ENCODE peak calls at places on chromosomes 7 and 10, in seven cellular contexts. N, J, D, A, W, Q and F are unnamed samples.

GRCh38 chr7:147523056-147523455 is 1067.5 kb upstream of the C7orf33 start:
- DNase-seq in N (no peak), J (no peak), D (no peak), A (no peak), W (no peak), Q (no peak), F (no peak)

GRCh38 chr7:96739609-96740008 is 30.0 kb upstream of the SEM1 start:
- DNase-seq in N (no peak), J (no peak), D (no peak), A (no peak), W (no peak), Q (no peak), F (no peak)

GRCh38 chr10:110029448-110029847 is 21.7 kb downstream of the ADD3 start:
- DNase-seq in N (no peak), J (no peak), D (no peak), A (no peak), W (no peak), Q (no peak), F (no peak)

GRCh38 chr7:120996333-120996982 is 7.9 kb downstream of the CPED1 start:
- DNase-seq in N (no peak), J (no peak), D (peak), A (no peak), W (peak), Q (peak), F (no peak)

GRCh38 chr7:132225216-132226030 is 350.8 kb downstream of the PLXNA4 start:
- DNase-seq in N (no peak), J (no peak), D (no peak), A (no peak), W (no peak), Q (no peak), F (no peak)

GRCh38 chr10:70843776-70844489 is 28.2 kb downstream of the SGPL1 start:
- DNase-seq in N (no peak), J (no peak), D (no peak), A (no peak), W (no peak), Q (no peak), F (no peak)

GRCh38 chr10:103502849-103503660 is 9.6 kb downstream of the NEURL1 start:
- DNase-seq in N (no peak), J (no peak), D (no peak), A (no peak), W (no peak), Q (no peak), F (no peak)

GRCh38 chr10:102024799-102025198 is 31.2 kb downstream of the ARMH3 start:
- DNase-seq in N (no peak), J (no peak), D (no peak), A (no peak), W (no peak), Q (no peak), F (no peak)

GRCh38 chr10:109902992-109903947 is 20.0 kb downstream of the XPNPEP1 start:
- DNase-seq in N (no peak), J (no peak), D (no peak), A (no peak), W (no peak), Q (no peak), F (no peak)

DNA sequence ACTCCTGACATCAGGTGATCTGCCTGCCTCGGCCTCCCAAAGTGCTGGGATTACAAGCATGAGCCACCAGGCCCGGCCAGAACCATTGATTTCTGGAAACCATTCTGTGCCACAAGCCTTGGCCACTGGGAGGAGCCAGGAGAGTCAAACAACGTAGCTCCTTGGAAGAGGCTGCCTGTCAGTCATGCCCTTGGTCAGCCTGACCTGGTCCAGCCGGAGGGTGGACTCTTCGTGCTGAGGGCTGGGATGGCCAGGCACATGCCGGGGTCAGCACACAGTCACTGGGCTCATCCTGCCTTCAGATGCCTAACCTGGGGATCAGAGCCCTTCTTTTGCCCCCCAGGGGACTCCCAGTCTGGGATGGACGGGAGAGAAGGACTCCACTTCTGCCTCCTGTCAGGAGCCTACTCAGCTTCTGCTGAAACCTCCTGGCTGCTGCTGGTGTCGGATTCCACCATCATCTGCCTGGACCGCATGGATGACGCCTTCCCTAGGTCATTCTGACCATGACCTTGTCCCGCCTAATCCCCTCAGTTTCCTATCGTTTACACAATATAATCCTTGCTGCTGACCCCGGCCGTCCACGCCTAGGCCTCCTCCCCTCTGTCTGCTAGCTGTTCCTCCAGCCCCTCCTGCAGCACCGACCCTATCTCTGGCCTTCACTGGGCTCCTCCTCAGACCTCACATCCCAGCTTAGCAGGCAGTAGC is 30.4 kb downstream of the TMEM270 start:
- DNase-seq in N (no peak), J (no peak), D (no peak), A (peak), W (no peak), Q (no peak), F (no peak)
- TF ChIP-seq CTCF in N (no peak), J (no peak), D (no peak), A (no peak), W (peak), Q (no peak), F (no peak)

GRCh38 chr7:25389489-25390106 is 161.3 kb upstream of the NPVF start:
- DNase-seq in N (peak), J (peak), D (peak), A (no peak), W (no peak), Q (peak), F (peak)
- TF ChIP-seq CTCF in N (peak), J (no peak), D (peak), A (peak), W (peak), Q (peak), F (peak)

DNA sequence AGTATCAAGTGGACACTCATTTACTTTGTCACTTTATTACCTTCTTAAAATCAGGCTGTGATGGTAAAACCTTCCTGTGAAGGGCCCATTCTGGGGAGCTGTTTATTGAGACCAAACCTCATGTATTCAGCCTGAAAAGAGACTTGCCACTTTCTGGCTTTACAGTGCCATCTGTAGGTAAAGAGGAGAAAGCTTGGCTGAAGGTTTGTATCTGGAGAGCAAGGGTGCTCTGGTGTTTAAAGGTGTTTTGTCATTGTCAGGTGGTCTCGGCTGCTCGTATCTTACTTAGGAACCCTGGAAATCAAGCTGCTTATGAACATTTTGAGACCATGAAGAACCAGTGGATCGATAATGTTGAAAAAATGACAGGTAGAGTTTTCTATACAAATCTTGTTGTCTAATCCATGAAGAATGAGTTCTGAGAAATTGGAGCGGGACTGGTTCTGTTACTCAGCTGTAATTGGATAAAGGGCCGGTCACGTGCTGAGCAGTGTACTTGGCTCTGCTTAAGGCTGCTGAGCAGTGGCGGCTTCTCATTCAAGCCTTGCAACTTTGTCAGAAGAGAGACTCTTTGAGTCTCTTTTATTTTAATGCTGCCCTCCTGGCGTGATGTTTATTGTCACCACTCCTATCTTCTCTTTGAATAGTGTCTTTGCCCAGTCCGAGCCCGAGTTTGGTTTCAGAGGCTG is 46.9 kb downstream of the AP3M1 start:
- DNase-seq in N (no peak), J (peak), D (no peak), A (no peak), W (no peak), Q (no peak), F (peak)
- TF ChIP-seq CTCF in N (no peak), J (peak), D (no peak), A (peak), W (peak), Q (peak), F (peak)

DNA sequence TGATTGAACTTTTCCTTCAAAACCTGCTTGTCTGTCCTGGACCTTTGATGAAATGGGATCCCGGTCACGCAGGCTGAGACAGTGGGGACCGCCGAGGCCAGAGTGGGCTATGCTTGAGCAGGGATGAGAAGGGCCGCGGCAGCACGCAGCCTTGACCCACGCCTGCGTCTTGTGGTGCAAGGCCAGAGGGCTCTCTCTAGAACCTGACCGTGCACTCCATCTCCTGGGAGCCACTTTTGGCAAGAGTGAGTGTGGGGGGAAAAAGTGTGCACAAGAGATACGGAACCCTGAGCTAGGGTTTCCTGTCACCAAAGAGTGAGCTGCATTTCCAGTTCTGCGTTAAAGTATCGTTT is 42.4 kb downstream of the WIPI2 start:
- DNase-seq in N (no peak), J (no peak), D (no peak), A (peak), W (no peak), Q (no peak), F (no peak)
- TF ChIP-seq CTCF in N (no peak), J (no peak), D (no peak), A (no peak), W (no peak), Q (no peak), F (no peak)

GRCh38 chr7:33192695-33193291 is 63.4 kb downstream of the BBS9 start:
- DNase-seq in N (no peak), J (no peak), D (no peak), A (no peak), W (no peak), Q (no peak), F (no peak)

GRCh38 chr7:33190688-33191304 is 61.4 kb downstream of the BBS9 start:
- DNase-seq in N (no peak), J (no peak), D (no peak), A (no peak), W (no peak), Q (no peak), F (no peak)

GRCh38 chr7:33195264-33195663 is 65.9 kb downstream of the BBS9 start:
- DNase-seq in N (no peak), J (no peak), D (no peak), A (no peak), W (peak), Q (no peak), F (no peak)

GRCh38 chr7:33193308-33193864 is 64.0 kb downstream of the BBS9 start:
- DNase-seq in N (no peak), J (no peak), D (no peak), A (no peak), W (no peak), Q (no peak), F (peak)

GRCh38 chr7:33191326-33191725 is 62.0 kb downstream of the BBS9 start:
- DNase-seq in N (no peak), J (peak), D (no peak), A (no peak), W (no peak), Q (no peak), F (peak)
- TF ChIP-seq CTCF in N (no peak), J (no peak), D (no peak), A (no peak), W (no peak), Q (no peak), F (no peak)

DNA sequence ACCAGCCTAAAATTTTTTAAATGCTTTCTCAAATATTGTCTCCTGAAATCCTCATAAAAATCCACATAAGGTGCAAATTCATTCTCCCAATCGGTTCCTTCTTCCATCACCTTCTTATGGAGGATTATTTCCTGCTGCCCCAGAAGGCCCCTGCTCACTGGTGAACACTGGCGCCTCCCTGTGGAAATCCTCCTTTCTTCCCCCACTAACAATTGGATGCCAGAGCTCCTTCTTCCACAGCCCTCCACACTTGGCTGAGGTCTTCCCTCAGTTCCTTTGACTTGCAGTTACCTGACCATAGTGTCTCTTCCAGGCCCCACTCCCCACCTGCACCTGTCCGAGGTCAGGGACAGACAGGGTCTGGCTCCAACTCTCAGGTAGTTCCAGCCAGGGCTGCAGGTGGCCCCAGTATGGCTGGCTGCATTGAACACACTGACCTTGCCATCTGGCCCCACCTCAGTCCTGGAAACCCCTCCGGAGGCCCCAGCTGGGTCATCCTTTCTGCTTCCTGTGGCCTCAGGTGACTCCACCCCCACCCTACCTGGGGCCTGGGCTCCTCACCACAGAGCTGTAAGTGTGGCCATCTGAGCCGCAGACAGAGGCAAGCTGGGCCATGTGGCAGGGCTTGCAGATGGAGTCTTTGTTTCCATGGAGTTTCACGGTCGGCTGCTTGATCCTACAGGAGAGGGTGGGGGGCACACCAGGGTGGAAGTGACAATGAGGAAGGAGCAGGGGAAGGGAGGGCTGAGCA is 18.4 kb downstream of the SPOCK2 start:
- DNase-seq in N (no peak), J (no peak), D (no peak), A (peak), W (no peak), Q (peak), F (no peak)
- TF ChIP-seq CTCF in N (no peak), J (peak), D (no peak), A (no peak), W (peak), Q (peak), F (peak)

GRCh38 chr10:71957546-71958275 is 6.5 kb upstream of the CHST3 start:
- DNase-seq in N (no peak), J (no peak), D (no peak), A (no peak), W (no peak), Q (no peak), F (no peak)
- TF ChIP-seq CTCF in N (no peak), J (no peak), D (peak), A (no peak), W (peak), Q (no peak), F (no peak)